ENCODE peak calls at places on chromosome 20, in nine cellular contexts. One of them, this sample, is unnamed.

GRCh38 chr20:63295846-63296245 is 2.9 kb downstream of the COL20A1 start:
- DNase-seq in ovary: no peak
- DNase-seq in GM06990: no peak
- DNase-seq in HCT116: no peak
- DNase-seq in uterus: no peak
- DNase-seq in SK-N-SH: no peak
- DNase-seq in GM12865: no peak
- DNase-seq in dorsolateral prefrontal cortex: no peak
- DNase-seq in fibroblast of lung: no peak
- DNase-seq in this sample: no peak

GRCh38 chr20:25030649-25031026 is 27.3 kb downstream of the ACSS1 start:
- DNase-seq in dorsolateral prefrontal cortex: peak; percentile 37
- DNase-seq in HCT116: no peak
- DNase-seq in GM12865: no peak
- DNase-seq in fibroblast of lung: no peak
- DNase-seq in uterus: no peak
- DNase-seq in SK-N-SH: no peak
- DNase-seq in ovary: no peak
- DNase-seq in GM06990: no peak
- DNase-seq in this sample: no peak

GRCh38 chr20:12022121-12022520 is 104.4 kb downstream of the BTBD3 start:
- DNase-seq in ovary: no peak
- DNase-seq in fibroblast of lung: no peak
- DNase-seq in GM06990: no peak
- DNase-seq in GM12865: no peak
- DNase-seq in HCT116: no peak
- DNase-seq in dorsolateral prefrontal cortex: no peak
- DNase-seq in SK-N-SH: no peak
- DNase-seq in uterus: no peak
- DNase-seq in this sample: no peak

GRCh38 chr20:48686238-48687096 is 141.3 kb downstream of the PREX1 start:
- DNase-seq in uterus: no peak
- DNase-seq in ovary: no peak
- DNase-seq in dorsolateral prefrontal cortex: no peak
- DNase-seq in fibroblast of lung: peak; percentile 32
- DNase-seq in HCT116: no peak
- DNase-seq in GM12865: no peak
- DNase-seq in GM06990: no peak
- DNase-seq in SK-N-SH: peak; percentile 53
- DNase-seq in this sample: no peak

GRCh38 chr20:11047559-11047958 is 373.8 kb upstream of the JAG1 start:
- DNase-seq in dorsolateral prefrontal cortex: no peak
- DNase-seq in SK-N-SH: no peak
- DNase-seq in HCT116: no peak
- DNase-seq in ovary: no peak
- DNase-seq in uterus: no peak
- DNase-seq in GM06990: no peak
- DNase-seq in fibroblast of lung: peak; percentile 82
- DNase-seq in GM12865: no peak
- DNase-seq in this sample: no peak

GRCh38 chr20:48523191-48523757 is 304.5 kb downstream of the PREX1 start:
- DNase-seq in uterus: no peak
- DNase-seq in GM12865: peak; percentile 50
- DNase-seq in GM06990: no peak
- DNase-seq in HCT116: peak; percentile 10
- DNase-seq in fibroblast of lung: peak; percentile 66
- DNase-seq in dorsolateral prefrontal cortex: no peak
- DNase-seq in SK-N-SH: peak; percentile 25
- DNase-seq in ovary: no peak
- DNase-seq in this sample: peak; percentile 59

GRCh38 chr20:59850018-59850641 is 83.3 kb downstream of the SYCP2 start:
- DNase-seq in fibroblast of lung: peak; percentile 31
- DNase-seq in ovary: no peak
- DNase-seq in GM06990: no peak
- DNase-seq in uterus: no peak
- DNase-seq in GM12865: peak; percentile 67
- DNase-seq in HCT116: peak; percentile 28
- DNase-seq in SK-N-SH: no peak
- DNase-seq in dorsolateral prefrontal cortex: no peak
- DNase-seq in this sample: peak; percentile 10

GRCh38 chr20:57006411-57007170 is 259.9 kb downstream of the BMP7 start:
- DNase-seq in fibroblast of lung: peak; percentile 22
- DNase-seq in GM06990: no peak
- DNase-seq in uterus: no peak
- DNase-seq in SK-N-SH: no peak
- DNase-seq in GM12865: no peak
- DNase-seq in dorsolateral prefrontal cortex: no peak
- DNase-seq in ovary: no peak
- DNase-seq in HCT116: no peak
- DNase-seq in this sample: no peak

GRCh38 chr20:10376271-10377075 is 57.5 kb downstream of the MKKS start:
- DNase-seq in uterus: no peak
- DNase-seq in fibroblast of lung: peak; percentile 94
- DNase-seq in SK-N-SH: no peak
- DNase-seq in GM06990: no peak
- DNase-seq in GM12865: no peak
- DNase-seq in HCT116: no peak
- DNase-seq in dorsolateral prefrontal cortex: no peak
- DNase-seq in ovary: no peak
- DNase-seq in this sample: no peak

GRCh38 chr20:51174536-51174935 is 151.6 kb upstream of the KCNG1 start:
- DNase-seq in dorsolateral prefrontal cortex: no peak
- DNase-seq in SK-N-SH: no peak
- DNase-seq in GM12865: no peak
- DNase-seq in ovary: no peak
- DNase-seq in HCT116: no peak
- DNase-seq in uterus: no peak
- DNase-seq in GM06990: no peak
- DNase-seq in fibroblast of lung: no peak
- DNase-seq in this sample: no peak
- TF ChIP-seq CTCF in dorsolateral prefrontal cortex: no peak
- TF ChIP-seq CTCF in SK-N-SH: no peak
- TF ChIP-seq CTCF in GM12865: no peak
- TF ChIP-seq CTCF in ovary: no peak
- TF ChIP-seq CTCF in HCT116: no peak
- TF ChIP-seq CTCF in uterus: no peak
- TF ChIP-seq CTCF in GM06990: no peak
- TF ChIP-seq CTCF in fibroblast of lung: no peak
- TF ChIP-seq CTCF in this sample: no peak

GRCh38 chr20:22320245-22320915 is 264.0 kb downstream of the FOXA2 start:
- DNase-seq in ovary: no peak
- DNase-seq in uterus: no peak
- DNase-seq in fibroblast of lung: no peak
- DNase-seq in dorsolateral prefrontal cortex: no peak
- DNase-seq in SK-N-SH: no peak
- DNase-seq in GM12865: no peak
- DNase-seq in GM06990: no peak
- DNase-seq in HCT116: no peak
- DNase-seq in this sample: no peak
- H3K4me3 ChIP-seq in ovary: no peak overlapping the region
- H3K4me3 ChIP-seq in uterus: no peak overlapping the region
- H3K4me3 ChIP-seq in fibroblast of lung: no peak overlapping the region
- H3K4me3 ChIP-seq in dorsolateral prefrontal cortex: no peak overlapping the region
- H3K4me3 ChIP-seq in SK-N-SH: no peak overlapping the region
- H3K4me3 ChIP-seq in GM12865: no peak overlapping the region
- H3K4me3 ChIP-seq in GM06990: no peak overlapping the region
- H3K4me3 ChIP-seq in HCT116: no peak overlapping the region
- H3K4me3 ChIP-seq in this sample: no peak overlapping the region

GRCh38 chr20:46028110-46028509 is 905 bp upstream of the SLC12A5 start:
- DNase-seq in fibroblast of lung: no peak
- DNase-seq in dorsolateral prefrontal cortex: no peak
- DNase-seq in GM06990: no peak
- DNase-seq in HCT116: no peak
- DNase-seq in SK-N-SH: no peak
- DNase-seq in ovary: no peak
- DNase-seq in uterus: no peak
- DNase-seq in GM12865: no peak
- DNase-seq in this sample: no peak
- TF ChIP-seq CTCF in fibroblast of lung: no peak
- TF ChIP-seq CTCF in dorsolateral prefrontal cortex: no peak
- TF ChIP-seq CTCF in GM06990: no peak
- TF ChIP-seq CTCF in HCT116: no peak
- TF ChIP-seq CTCF in SK-N-SH: no peak
- TF ChIP-seq CTCF in ovary: no peak
- TF ChIP-seq CTCF in uterus: no peak
- TF ChIP-seq CTCF in GM12865: no peak
- TF ChIP-seq CTCF in this sample: no peak

GRCh38 chr20:50193169-50193850 is 2.7 kb downstream of the CEBPB start:
- DNase-seq in SK-N-SH: no peak
- DNase-seq in dorsolateral prefrontal cortex: peak; percentile 17
- DNase-seq in fibroblast of lung: peak; percentile 60
- DNase-seq in uterus: no peak
- DNase-seq in HCT116: no peak
- DNase-seq in GM06990: no peak
- DNase-seq in ovary: peak; percentile 53
- DNase-seq in GM12865: no peak
- DNase-seq in this sample: no peak

GRCh38 chr20:50195524-50196120 is 5.0 kb downstream of the CEBPB start:
- DNase-seq in GM06990: no peak
- DNase-seq in ovary: no peak
- DNase-seq in uterus: no peak
- DNase-seq in SK-N-SH: no peak
- DNase-seq in dorsolateral prefrontal cortex: no peak
- DNase-seq in GM12865: no peak
- DNase-seq in HCT116: no peak
- DNase-seq in fibroblast of lung: no peak
- DNase-seq in this sample: no peak

GRCh38 chr20:50193851-50194830 is 3.5 kb downstream of the CEBPB start:
- DNase-seq in SK-N-SH: no peak
- DNase-seq in GM06990: no peak
- DNase-seq in uterus: no peak
- DNase-seq in HCT116: no peak
- DNase-seq in GM12865: no peak
- DNase-seq in fibroblast of lung: peak; percentile 12
- DNase-seq in dorsolateral prefrontal cortex: peak; percentile 41
- DNase-seq in ovary: peak; percentile 53
- DNase-seq in this sample: no peak

GRCh38 chr20:50196248-50196647 is 5.6 kb downstream of the CEBPB start:
- DNase-seq in GM06990: no peak
- DNase-seq in dorsolateral prefrontal cortex: no peak
- DNase-seq in ovary: no peak
- DNase-seq in SK-N-SH: no peak
- DNase-seq in fibroblast of lung: no peak
- DNase-seq in GM12865: no peak
- DNase-seq in HCT116: no peak
- DNase-seq in uterus: no peak
- DNase-seq in this sample: no peak

DNA sequence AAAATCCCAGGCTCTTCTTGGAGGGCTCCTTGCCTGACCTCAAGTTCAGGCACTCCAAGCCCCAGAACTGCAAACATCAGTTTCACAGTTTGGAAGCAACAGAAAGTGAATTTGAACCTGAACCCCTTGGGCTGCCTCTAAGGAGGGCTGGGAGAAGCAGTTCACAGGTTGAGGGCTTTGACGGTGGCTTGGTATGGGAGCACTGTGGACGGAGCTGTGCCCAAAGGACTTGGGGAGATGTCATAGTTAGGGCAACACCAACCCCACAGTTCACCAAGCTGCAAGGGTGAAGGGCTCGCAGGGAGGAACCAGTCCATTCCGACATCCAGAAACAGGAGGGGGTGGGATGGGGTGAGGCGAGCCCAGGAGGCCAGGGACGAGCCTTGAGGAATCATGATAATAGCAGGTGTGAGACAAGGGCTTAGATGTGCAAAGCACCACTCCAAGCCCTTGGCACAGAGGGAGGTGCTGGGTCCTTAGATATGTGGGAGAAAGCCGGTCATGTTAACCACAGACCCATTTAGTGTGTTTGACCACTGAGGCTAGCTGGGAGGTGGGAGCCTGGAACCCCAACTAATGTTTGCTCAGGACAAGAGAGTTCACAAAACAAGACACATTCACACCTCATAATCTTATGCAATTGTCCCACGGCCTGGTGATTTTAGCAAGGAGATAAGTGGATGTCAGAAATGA is 4.3 kb downstream of the CEBPB start:
- DNase-seq in uterus: no peak
- DNase-seq in fibroblast of lung: no peak
- DNase-seq in HCT116: no peak
- DNase-seq in SK-N-SH: no peak
- DNase-seq in GM06990: no peak
- DNase-seq in dorsolateral prefrontal cortex: no peak
- DNase-seq in GM12865: no peak
- DNase-seq in ovary: no peak
- DNase-seq in this sample: no peak
- H3K4me3 ChIP-seq in uterus: peak overlapping the region; percentile 97
- H3K4me3 ChIP-seq in fibroblast of lung: peak overlapping the region; percentile 1
- H3K4me3 ChIP-seq in HCT116: no peak overlapping the region
- H3K4me3 ChIP-seq in SK-N-SH: no peak overlapping the region
- H3K4me3 ChIP-seq in GM06990: no peak overlapping the region
- H3K4me3 ChIP-seq in dorsolateral prefrontal cortex: no peak overlapping the region
- H3K4me3 ChIP-seq in GM12865: no peak overlapping the region
- H3K4me3 ChIP-seq in ovary: peak overlapping the region; percentile 74
- H3K4me3 ChIP-seq in this sample: peak overlapping the region; percentile 87

GRCh38 chr20:1392693-1393506 is at the start of gene FKBP1A:
- DNase-seq in GM12865: peak; percentile 95
- DNase-seq in dorsolateral prefrontal cortex: peak; percentile 83
- DNase-seq in GM06990: peak; percentile 98
- DNase-seq in HCT116: peak; percentile 78
- DNase-seq in ovary: peak; percentile 93
- DNase-seq in fibroblast of lung: peak; percentile 85
- DNase-seq in uterus: peak; percentile 94
- DNase-seq in SK-N-SH: peak; percentile 95
- DNase-seq in this sample: no peak
- TF ChIP-seq CTCF in GM12865: no peak
- TF ChIP-seq CTCF in dorsolateral prefrontal cortex: peak; percentile 27
- TF ChIP-seq CTCF in GM06990: no peak
- TF ChIP-seq CTCF in HCT116: no peak
- TF ChIP-seq CTCF in ovary: peak; percentile 52
- TF ChIP-seq CTCF in fibroblast of lung: no peak
- TF ChIP-seq CTCF in uterus: peak; percentile 42
- TF ChIP-seq CTCF in SK-N-SH: no peak
- TF ChIP-seq CTCF in this sample: no peak